ENCODE peak calls at places on chromosome 21, in nine cellular contexts. J is tibial nerve, C is right lobe of liver, V is transverse colon, F is Peyer's patch, X is HCT116, S is body of pancreas, O is IMR-90, N is sigmoid colon. M is an unnamed sample.

GRCh38 chr21:18772404-18772803 is 368.8 kb upstream of the TMPRSS15 start:
- DNase-seq in J (no peak), C (no peak), V (no peak), F (no peak), X (no peak), S (no peak), O (no peak), N (no peak), M (no peak)

GRCh38 chr21:20783611-20784010 is 214.6 kb upstream of the NCAM2 start:
- DNase-seq in J (no peak), C (no peak), V (no peak), F (no peak), X (no peak), S (no peak), O (no peak), N (no peak), M (no peak)

GRCh38 chr21:33025106-33025470 is 647 bp upstream of the OLIG2 start:
- DNase-seq in J (no peak), C (no peak), V (no peak), F (no peak), X (no peak), S (no peak), O (no peak), N (no peak), M (no peak)

GRCh38 chr21:17539323-17539722 is 26.5 kb downstream of the CXADR start:
- DNase-seq in J (no peak), C (no peak), V (no peak), F (no peak), X (no peak), S (no peak), O (no peak), N (no peak), M (no peak)

GRCh38 chr21:22444990-22445389 is 1446.8 kb downstream of the NCAM2 start:
- DNase-seq in J (no peak), C (no peak), V (no peak), F (no peak), X (no peak), S (no peak), O (no peak), N (no peak), M (no peak)

GRCh38 chr21:37000381-37000780 is 6.1 kb upstream of the RIPPLY3 start:
- DNase-seq in J (no peak), C (no peak), V (no peak), F (no peak), X (peak), S (no peak), O (no peak), N (no peak), M (no peak)

GRCh38 chr21:24375201-24375600 is 1232.1 kb downstream of the MRPL39 start:
- DNase-seq in J (no peak), C (no peak), V (no peak), F (no peak), X (no peak), S (no peak), O (no peak), N (no peak), M (no peak)

GRCh38 chr21:31886896-31887595 is 14.2 kb downstream of the HUNK start:
- DNase-seq in J (no peak), C (no peak), V (no peak), F (no peak), X (no peak), S (no peak), O (no peak), N (no peak), M (no peak)

GRCh38 chr21:43840259-43840658 is 24.8 kb upstream of the AGPAT3 start:
- DNase-seq in J (no peak), C (no peak), V (no peak), F (no peak), X (no peak), S (no peak), O (no peak), N (no peak), M (no peak)

GRCh38 chr21:35988396-35989140 is 71.8 kb downstream of the SETD4 start:
- DNase-seq in J (no peak), C (no peak), V (no peak), F (no peak), X (no peak), S (no peak), O (no peak), N (no peak), M (no peak)

GRCh38 chr21:41137401-41137800 is 30.6 kb upstream of the BACE2 start:
- DNase-seq in J (no peak), C (no peak), V (no peak), F (no peak), X (no peak), S (peak), O (no peak), N (no peak), M (no peak)

GRCh38 chr21:33588485-33589335 is at the start of gene DONSON:
- DNase-seq in J (peak), C (peak), V (peak), F (peak), X (peak), S (peak), O (peak), N (peak), M (peak)

GRCh38 chr21:38922474-38922873 is 116.7 kb downstream of the ETS2 start:
- DNase-seq in J (no peak), C (no peak), V (no peak), F (no peak), X (no peak), S (no peak), O (no peak), N (no peak), M (no peak)

GRCh38 chr21:39969691-39970364 is 102.6 kb downstream of the PCP4 start:
- DNase-seq in J (no peak), C (no peak), V (no peak), F (no peak), X (no peak), S (no peak), O (no peak), N (no peak), M (no peak)

GRCh38 chr21:33325222-33326067 is 675 bp downstream of the IFNAR1 start:
- DNase-seq in J (peak), C (peak), V (peak), F (peak), X (no peak), S (peak), O (peak), N (peak), M (peak)

GRCh38 chr21:36027352-36027751 is 33.0 kb downstream of the SETD4 start:
- DNase-seq in J (no peak), C (no peak), V (no peak), F (no peak), X (no peak), S (no peak), O (peak), N (no peak), M (no peak)

GRCh38 chr21:39715804-39716397 is 29.1 kb upstream of the IGSF5 start:
- DNase-seq in J (no peak), C (peak), V (peak), F (no peak), X (peak), S (peak), O (peak), N (peak), M (peak)

GRCh38 chr21:37253991-37254390 is 13.1 kb downstream of the VPS26C start:
- DNase-seq in J (no peak), C (no peak), V (no peak), F (no peak), X (no peak), S (no peak), O (peak), N (no peak), M (no peak)

GRCh38 chr21:35932232-35932911 is 128.0 kb downstream of the SETD4 start:
- DNase-seq in J (no peak), C (no peak), V (peak), F (peak), X (peak), S (peak), O (peak), N (peak), M (peak)

GRCh38 chr21:40507978-40508377 is 339.0 kb downstream of the DSCAM start:
- DNase-seq in J (no peak), C (no peak), V (no peak), F (no peak), X (no peak), S (no peak), O (peak), N (no peak), M (no peak)

GRCh38 chr21:15872236-15872635 is 142.5 kb downstream of the USP25 start:
- DNase-seq in J (no peak), C (no peak), V (no peak), F (no peak), X (no peak), S (no peak), O (no peak), N (no peak), M (no peak)

GRCh38 chr21:41403966-41404365 is 22.1 kb upstream of the MX1 start:
- DNase-seq in J (no peak), C (no peak), V (no peak), F (no peak), X (no peak), S (no peak), O (no peak), N (no peak), M (no peak)

GRCh38 chr21:44011774-44012473 is at the start of gene TRAPPC10:
- DNase-seq in J (peak), C (peak), V (peak), F (peak), X (peak), S (peak), O (peak), N (peak), M (peak)

GRCh38 chr21:16563795-16564194 is 834.0 kb downstream of the USP25 start:
- DNase-seq in J (no peak), C (peak), V (no peak), F (no peak), X (no peak), S (peak), O (no peak), N (no peak), M (no peak)

GRCh38 chr21:40672602-40673001 is 174.4 kb downstream of the DSCAM start:
- DNase-seq in J (no peak), C (no peak), V (no peak), F (no peak), X (no peak), S (no peak), O (no peak), N (no peak), M (no peak)

GRCh38 chr21:37866027-37866426 is 50.2 kb downstream of the KCNJ6 start:
- DNase-seq in J (no peak), C (no peak), V (no peak), F (no peak), X (no peak), S (no peak), O (no peak), N (no peak), M (no peak)

GRCh38 chr21:46634427-46634826 is 1.0 kb upstream of the PRMT2 start:
- DNase-seq in J (no peak), C (no peak), V (no peak), F (no peak), X (no peak), S (no peak), O (no peak), N (no peak), M (no peak)

GRCh38 chr21:18245493-18245967 is 897 bp downstream of the CHODL start:
- DNase-seq in J (no peak), C (no peak), V (no peak), F (no peak), X (no peak), S (no peak), O (no peak), N (peak), M (no peak)

GRCh38 chr21:36757246-36757645 is 58.3 kb downstream of the SIM2 start:
- DNase-seq in J (no peak), C (no peak), V (no peak), F (no peak), X (no peak), S (no peak), O (no peak), N (no peak), M (no peak)

GRCh38 chr21:17416139-17416538 is 96.7 kb upstream of the CXADR start:
- DNase-seq in J (no peak), C (no peak), V (no peak), F (no peak), X (no peak), S (no peak), O (peak), N (no peak), M (no peak)

GRCh38 chr21:43659136-43660000 is at the start of the genes HSF2BP and RRP1B:
- DNase-seq in J (peak), C (peak), V (peak), F (peak), X (peak), S (peak), O (peak), N (peak), M (peak)

DNA sequence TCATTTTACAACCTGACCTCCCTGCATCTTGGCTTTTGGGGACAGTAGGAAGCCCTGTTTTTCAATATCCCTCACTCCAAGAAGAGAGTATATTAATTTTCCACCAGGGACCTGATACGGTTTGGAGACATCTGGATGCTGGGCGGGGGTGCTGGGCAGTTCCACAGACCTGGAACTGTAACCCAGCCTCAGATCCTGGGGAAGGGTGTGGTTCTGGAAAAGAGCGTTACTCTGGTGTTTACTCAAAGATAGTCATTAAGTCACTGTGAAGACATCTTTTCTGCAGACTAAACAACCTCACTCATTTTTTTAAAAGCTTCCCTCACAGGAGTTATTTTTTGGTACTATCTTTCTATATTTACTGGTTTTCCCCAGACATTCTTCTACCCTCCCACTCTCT is 189.8 kb downstream of the CLIC6 start:
- DNase-seq in J (no peak), C (no peak), V (no peak), F (no peak), X (no peak), S (no peak), O (no peak), N (no peak), M (no peak)
- TF ChIP-seq POLR2A in J (no peak), C (no peak), V (no peak), F (no peak), X (no peak), S (no peak), O (no peak), N (no peak), M (no peak)

DNA sequence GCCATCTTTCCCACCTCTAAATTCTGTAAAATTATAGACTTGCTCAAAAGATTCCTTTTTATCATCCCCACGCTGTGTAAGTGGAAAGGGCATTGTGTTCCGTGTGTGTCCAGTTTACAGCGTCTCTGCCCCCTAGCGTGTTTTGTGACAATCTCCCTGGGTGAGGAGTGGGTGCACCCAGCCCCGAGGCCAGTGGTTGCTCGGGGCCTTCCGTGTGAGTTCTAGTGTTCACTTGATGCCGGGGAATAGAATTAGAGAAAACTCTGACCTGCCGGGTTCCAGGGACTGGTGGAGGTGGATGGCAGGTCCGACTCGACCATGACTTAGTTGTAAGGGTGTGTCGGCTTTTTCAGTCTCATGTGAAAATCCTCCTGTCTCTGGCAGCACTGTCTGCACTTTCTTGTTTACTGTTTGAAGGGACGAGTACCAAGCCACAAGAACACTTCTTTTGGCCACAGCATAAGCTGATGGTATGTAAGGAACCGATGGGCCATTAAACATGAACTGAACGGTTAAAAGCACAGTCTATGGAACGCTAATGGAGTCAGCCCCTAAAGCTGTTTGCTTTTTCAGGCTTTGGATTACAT is 61.9 kb downstream of the POFUT2 start:
- DNase-seq in J (no peak), C (no peak), V (no peak), F (no peak), X (no peak), S (no peak), O (no peak), N (no peak), M (no peak)
- TF ChIP-seq CTCF in J (no peak), C (no peak), V (no peak), F (no peak), X (no peak), S (no peak), O (no peak), N (no peak), M (no peak)

DNA sequence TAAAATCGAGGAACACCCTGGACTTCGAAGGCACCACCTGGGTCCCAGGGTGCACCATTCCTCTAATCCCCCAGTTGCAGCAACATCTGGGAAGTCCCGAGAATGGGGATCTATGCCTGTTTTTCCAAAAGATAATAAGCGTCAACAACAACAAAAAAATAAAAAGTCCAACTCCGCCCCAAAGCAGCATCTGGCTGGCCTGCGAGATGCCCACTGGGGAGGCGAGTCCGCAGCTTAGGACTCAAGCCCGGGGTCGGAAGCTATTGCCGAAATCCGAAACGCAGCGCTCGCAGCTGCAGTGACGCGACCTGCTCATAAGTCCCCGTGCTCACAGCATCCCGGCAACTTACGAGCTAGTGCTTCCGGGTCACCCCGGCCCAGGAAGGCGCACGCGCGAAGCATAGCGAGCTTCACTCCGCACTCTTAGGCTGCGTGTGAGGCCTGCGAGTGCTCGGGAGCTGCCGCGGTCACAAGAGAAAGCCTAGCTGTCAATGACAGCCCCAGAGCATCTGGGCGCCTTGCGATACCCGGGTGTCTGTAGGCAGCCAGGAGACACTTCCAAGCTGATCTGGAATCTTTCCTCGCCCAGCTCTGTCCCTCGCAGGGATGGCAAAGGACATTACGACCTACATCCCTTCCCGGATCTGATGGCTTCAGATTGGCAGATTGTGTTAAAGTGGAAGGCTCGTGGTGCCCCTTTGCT is 9.9 kb upstream of the LTN1 start:
- DNase-seq in J (peak), C (peak), V (peak), F (peak), X (peak), S (peak), O (peak), N (peak), M (peak)
- TF ChIP-seq POLR2A in J (peak), C (peak), V (peak), F (peak), X (peak), S (peak), O (peak), N (peak), M (peak)

GRCh38 chr21:14382835-14383595 is at the start of gene HSPA13:
- DNase-seq in J (peak), C (peak), V (peak), F (peak), X (peak), S (peak), O (peak), N (peak), M (peak)
- TF ChIP-seq CTCF in J (no peak), C (no peak), V (no peak), F (no peak), X (no peak), S (no peak), O (peak), N (no peak), M (no peak)

GRCh38 chr21:45556302-45556644 is 14.0 kb upstream of the SLC19A1 start:
- DNase-seq in J (no peak), C (no peak), V (no peak), F (no peak), X (no peak), S (no peak), O (no peak), N (no peak), M (no peak)

GRCh38 chr21:45556645-45557601 is 14.7 kb upstream of the SLC19A1 start:
- DNase-seq in J (no peak), C (peak), V (no peak), F (no peak), X (no peak), S (peak), O (no peak), N (peak), M (no peak)

GRCh38 chr21:45554477-45555175 is 12.4 kb upstream of the SLC19A1 start:
- DNase-seq in J (peak), C (peak), V (peak), F (peak), X (peak), S (peak), O (peak), N (peak), M (peak)

GRCh38 chr21:45555251-45555556 is 13.0 kb upstream of the SLC19A1 start:
- DNase-seq in J (no peak), C (no peak), V (no peak), F (no peak), X (no peak), S (no peak), O (peak), N (no peak), M (no peak)

GRCh38 chr21:45555557-45556301 is 13.5 kb upstream of the SLC19A1 start:
- DNase-seq in J (peak), C (peak), V (peak), F (peak), X (peak), S (peak), O (peak), N (peak), M (peak)
- TF ChIP-seq POLR2A in J (no peak), C (peak), V (no peak), F (no peak), X (no peak), S (peak), O (peak), N (no peak), M (no peak)

GRCh38 chr21:42469272-42469671 is 26.8 kb downstream of the RSPH1 start:
- DNase-seq in J (no peak), C (no peak), V (peak), F (no peak), X (no peak), S (no peak), O (no peak), N (no peak), M (no peak)
- TF ChIP-seq CTCF in J (no peak), C (no peak), V (no peak), F (no peak), X (no peak), S (no peak), O (no peak), N (no peak), M (no peak)